ENCODE peak calls at places on chromosomes 13 and 19, in six cellular contexts. One of them, this sample, is unnamed.

GRCh38 chr13:27956576-27957300 is 12.4 kb downstream of the CDX2 start:
- DNase-seq in HepG2: no peak
- DNase-seq in GM12878: no peak
- DNase-seq in A549: no peak
- DNase-seq in endothelial cell of umbilical vein: no peak
- DNase-seq in K562: no peak
- DNase-seq in this sample: no peak

GRCh38 chr13:39105110-39105509 is 66.9 kb downstream of the NHLRC3 start:
- DNase-seq in endothelial cell of umbilical vein: peak; percentile 18
- DNase-seq in HepG2: no peak
- DNase-seq in GM12878: no peak
- DNase-seq in K562: no peak
- DNase-seq in A549: no peak
- DNase-seq in this sample: no peak

GRCh38 chr19:33040994-33041827 is 23.5 kb downstream of the RHPN2 start:
- DNase-seq in A549: peak; percentile 100
- DNase-seq in K562: no peak
- DNase-seq in HepG2: peak; percentile 100
- DNase-seq in endothelial cell of umbilical vein: no peak
- DNase-seq in GM12878: peak; percentile 37
- DNase-seq in this sample: no peak

GRCh38 chr13:103772576-103772975 is 706.4 kb upstream of the SLC10A2 start:
- DNase-seq in endothelial cell of umbilical vein: no peak
- DNase-seq in HepG2: peak; percentile 3
- DNase-seq in A549: peak; percentile 12
- DNase-seq in GM12878: no peak
- DNase-seq in K562: no peak
- DNase-seq in this sample: peak; percentile 35

GRCh38 chr13:33634526-33635111 is 183.3 kb upstream of the RFC3 start:
- DNase-seq in GM12878: no peak
- DNase-seq in endothelial cell of umbilical vein: no peak
- DNase-seq in K562: no peak
- DNase-seq in HepG2: no peak
- DNase-seq in A549: no peak
- DNase-seq in this sample: no peak

GRCh38 chr19:5172859-5173577 is 167.6 kb downstream of the PTPRS start:
- DNase-seq in HepG2: no peak
- DNase-seq in endothelial cell of umbilical vein: peak; percentile 76
- DNase-seq in GM12878: no peak
- DNase-seq in K562: peak; percentile 56
- DNase-seq in A549: peak; percentile 97
- DNase-seq in this sample: peak; percentile 27

GRCh38 chr13:37453246-37453645 is 145.3 kb downstream of the POSTN start:
- DNase-seq in endothelial cell of umbilical vein: no peak
- DNase-seq in GM12878: no peak
- DNase-seq in A549: no peak
- DNase-seq in HepG2: no peak
- DNase-seq in K562: no peak
- DNase-seq in this sample: no peak

GRCh38 chr19:18000981-18001836 is 6.8 kb upstream of the ARRDC2 start:
- DNase-seq in endothelial cell of umbilical vein: peak; percentile 82
- DNase-seq in K562: peak; percentile 86
- DNase-seq in GM12878: no peak
- DNase-seq in A549: peak; percentile 94
- DNase-seq in HepG2: peak; percentile 70
- DNase-seq in this sample: peak; percentile 93

GRCh38 chr19:50836543-50837195 is 3.3 kb upstream of the KLK15 start:
- DNase-seq in K562: no peak
- DNase-seq in GM12878: no peak
- DNase-seq in HepG2: no peak
- DNase-seq in endothelial cell of umbilical vein: no peak
- DNase-seq in A549: no peak
- DNase-seq in this sample: no peak

GRCh38 chr13:114142640-114143490 is 10.4 kb upstream of the RASA3 start:
- DNase-seq in A549: no peak
- DNase-seq in endothelial cell of umbilical vein: no peak
- DNase-seq in K562: no peak
- DNase-seq in GM12878: no peak
- DNase-seq in HepG2: no peak
- DNase-seq in this sample: peak; percentile 42

GRCh38 chr13:105465251-105465650 is 1070.2 kb downstream of the EFNB2 start:
- DNase-seq in HepG2: no peak
- DNase-seq in endothelial cell of umbilical vein: no peak
- DNase-seq in GM12878: no peak
- DNase-seq in K562: no peak
- DNase-seq in A549: no peak
- DNase-seq in this sample: no peak

GRCh38 chr19:3692141-3693029 is 7.9 kb downstream of the PIP5K1C start:
- DNase-seq in GM12878: no peak
- DNase-seq in HepG2: no peak
- DNase-seq in endothelial cell of umbilical vein: no peak
- DNase-seq in A549: no peak
- DNase-seq in K562: peak; percentile 67
- DNase-seq in this sample: no peak

GRCh38 chr13:107251321-107251720 is 683.4 kb upstream of the ARGLU1 start:
- DNase-seq in A549: no peak
- DNase-seq in GM12878: no peak
- DNase-seq in K562: no peak
- DNase-seq in endothelial cell of umbilical vein: no peak
- DNase-seq in HepG2: no peak
- DNase-seq in this sample: no peak

GRCh38 chr19:41548954-41549688 is 26.8 kb upstream of the CEACAM21 start:
- DNase-seq in K562: no peak
- DNase-seq in GM12878: no peak
- DNase-seq in endothelial cell of umbilical vein: peak; percentile 89
- DNase-seq in A549: no peak
- DNase-seq in HepG2: no peak
- DNase-seq in this sample: peak; percentile 89

GRCh38 chr13:77832339-77833100 is 86.1 kb downstream of the EDNRB start:
- DNase-seq in A549: no peak
- DNase-seq in HepG2: no peak
- DNase-seq in K562: no peak
- DNase-seq in GM12878: no peak
- DNase-seq in endothelial cell of umbilical vein: no peak
- DNase-seq in this sample: peak; percentile 36

GRCh38 chr19:29815231-29815630 is 3.4 kb downstream of the CCNE1 start:
- DNase-seq in GM12878: peak; percentile 70
- DNase-seq in A549: no peak
- DNase-seq in endothelial cell of umbilical vein: no peak
- DNase-seq in K562: no peak
- DNase-seq in HepG2: no peak
- DNase-seq in this sample: no peak

GRCh38 chr13:22061371-22061805 is 390.5 kb downstream of the FGF9 start:
- DNase-seq in K562: no peak
- DNase-seq in endothelial cell of umbilical vein: no peak
- DNase-seq in A549: no peak
- DNase-seq in HepG2: no peak
- DNase-seq in GM12878: peak; percentile 51
- DNase-seq in this sample: no peak

GRCh38 chr19:35153701-35154534 is 617 bp upstream of the FXYD5 start:
- DNase-seq in A549: peak; percentile 71
- DNase-seq in HepG2: no peak
- DNase-seq in K562: peak; percentile 83
- DNase-seq in endothelial cell of umbilical vein: peak; percentile 47
- DNase-seq in GM12878: no peak
- DNase-seq in this sample: peak; percentile 44

GRCh38 chr13:81686877-81687276 is 1346.0 kb upstream of the SPRY2 start:
- DNase-seq in endothelial cell of umbilical vein: no peak
- DNase-seq in HepG2: no peak
- DNase-seq in K562: no peak
- DNase-seq in GM12878: no peak
- DNase-seq in A549: no peak
- DNase-seq in this sample: no peak

GRCh38 chr13:110330491-110331001 is 23.5 kb downstream of the COL4A2 start:
- DNase-seq in HepG2: no peak
- DNase-seq in GM12878: no peak
- DNase-seq in A549: no peak
- DNase-seq in K562: no peak
- DNase-seq in endothelial cell of umbilical vein: no peak
- DNase-seq in this sample: no peak

GRCh38 chr19:19530423-19530804 is 1.7 kb downstream of the YJEFN3 start:
- DNase-seq in HepG2: no peak
- DNase-seq in GM12878: no peak
- DNase-seq in K562: no peak
- DNase-seq in A549: no peak
- DNase-seq in endothelial cell of umbilical vein: no peak
- DNase-seq in this sample: peak; percentile 34

GRCh38 chr13:48043789-48044503 is 6.4 kb downstream of the NUDT15 start:
- DNase-seq in GM12878: no peak
- DNase-seq in endothelial cell of umbilical vein: peak; percentile 67
- DNase-seq in A549: no peak
- DNase-seq in K562: no peak
- DNase-seq in HepG2: no peak
- DNase-seq in this sample: no peak

GRCh38 chr13:74681891-74682290 is 547.7 kb upstream of the KLF12 start:
- DNase-seq in endothelial cell of umbilical vein: no peak
- DNase-seq in HepG2: no peak
- DNase-seq in K562: no peak
- DNase-seq in A549: no peak
- DNase-seq in GM12878: no peak
- DNase-seq in this sample: no peak

DNA sequence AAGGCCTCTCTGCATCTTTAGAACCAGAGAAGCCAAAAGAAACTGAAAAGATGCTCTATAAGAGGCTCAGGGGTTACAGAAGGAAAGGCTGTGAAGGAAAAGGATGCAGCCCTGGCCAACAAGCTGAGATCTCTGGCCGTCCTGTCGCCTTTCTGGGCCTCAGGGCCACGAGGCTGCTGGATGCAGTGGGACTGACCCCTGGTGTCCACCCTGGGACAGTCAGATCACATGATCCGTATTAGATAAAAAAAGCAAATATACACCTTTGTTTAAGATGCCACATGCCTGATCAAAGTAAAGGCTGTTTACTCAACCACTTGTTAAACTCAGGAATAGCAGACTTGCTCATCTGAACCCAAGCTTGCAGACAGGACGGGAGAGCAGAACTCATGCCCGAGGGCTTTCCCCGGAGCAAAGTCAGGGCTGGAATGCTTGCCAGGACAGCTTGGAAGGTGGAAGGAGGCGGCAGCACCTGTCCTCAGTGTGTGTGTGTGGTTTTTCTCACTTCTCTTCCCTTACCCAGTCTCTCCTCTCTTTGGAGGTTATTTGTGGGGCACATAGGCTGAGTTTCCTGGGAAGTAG is 206.5 kb upstream of the TSHZ3 start:
- DNase-seq in K562: no peak
- DNase-seq in endothelial cell of umbilical vein: no peak
- DNase-seq in A549: peak; percentile 13
- DNase-seq in GM12878: no peak
- DNase-seq in HepG2: no peak
- DNase-seq in this sample: no peak
- TF ChIP-seq CTCF in K562: no peak
- TF ChIP-seq CTCF in endothelial cell of umbilical vein: no peak
- TF ChIP-seq CTCF in A549: no peak
- TF ChIP-seq CTCF in GM12878: no peak
- TF ChIP-seq CTCF in HepG2: peak; percentile 35
- TF ChIP-seq CTCF in this sample: no peak

GRCh38 chr13:26067601-26068000 is 15.8 kb upstream of the SHISA2 start:
- DNase-seq in GM12878: no peak
- DNase-seq in HepG2: no peak
- DNase-seq in K562: no peak
- DNase-seq in A549: no peak
- DNase-seq in endothelial cell of umbilical vein: no peak
- DNase-seq in this sample: no peak

GRCh38 chr13:26058704-26059103 is 6.9 kb upstream of the SHISA2 start:
- DNase-seq in HepG2: no peak
- DNase-seq in K562: no peak
- DNase-seq in endothelial cell of umbilical vein: no peak
- DNase-seq in GM12878: no peak
- DNase-seq in A549: no peak
- DNase-seq in this sample: no peak

GRCh38 chr13:26060366-26060765 is 8.6 kb upstream of the SHISA2 start:
- DNase-seq in endothelial cell of umbilical vein: no peak
- DNase-seq in HepG2: no peak
- DNase-seq in A549: no peak
- DNase-seq in K562: no peak
- DNase-seq in GM12878: no peak
- DNase-seq in this sample: no peak

GRCh38 chr13:26061947-26062346 is 10.1 kb upstream of the SHISA2 start:
- DNase-seq in K562: no peak
- DNase-seq in A549: no peak
- DNase-seq in HepG2: no peak
- DNase-seq in endothelial cell of umbilical vein: peak; percentile 14
- DNase-seq in GM12878: no peak
- DNase-seq in this sample: peak; percentile 34

DNA sequence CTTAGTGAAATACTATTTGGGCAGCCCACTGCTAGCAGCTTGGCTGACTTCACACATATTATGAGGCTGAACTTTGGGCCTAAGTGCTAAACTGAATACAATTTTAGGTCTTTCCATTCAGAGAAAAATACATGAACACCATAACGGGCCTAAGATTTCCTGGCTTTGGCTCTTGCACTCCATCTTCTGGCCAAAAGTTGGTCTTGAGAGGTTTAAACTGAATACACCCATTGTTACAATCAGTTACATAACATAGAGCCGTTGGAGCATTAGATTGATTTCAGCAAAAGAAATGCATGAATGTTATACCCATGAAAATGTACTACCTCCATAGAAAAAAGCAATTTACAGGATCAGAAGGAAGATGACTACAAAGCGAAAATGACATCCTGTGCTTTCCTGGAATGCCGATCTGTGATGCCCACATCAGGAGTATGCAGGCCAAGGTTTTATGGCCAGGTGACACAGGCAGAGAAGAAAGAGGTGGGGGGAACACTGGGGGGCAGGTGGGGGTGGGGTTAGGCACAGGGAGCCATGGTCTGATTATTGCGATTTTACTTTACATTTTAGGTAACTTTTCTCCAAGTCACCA is 11.1 kb upstream of the SHISA2 start:
- DNase-seq in HepG2: peak; percentile 59
- DNase-seq in GM12878: no peak
- DNase-seq in A549: peak; percentile 43
- DNase-seq in K562: no peak
- DNase-seq in endothelial cell of umbilical vein: peak; percentile 64
- DNase-seq in this sample: peak; percentile 75
- TF ChIP-seq MYC in HepG2: no peak
- TF ChIP-seq MYC in GM12878: no peak
- TF ChIP-seq MYC in A549: no peak
- TF ChIP-seq MYC in K562: no peak
- TF ChIP-seq MYC in endothelial cell of umbilical vein: no peak
- TF ChIP-seq MYC in this sample: no peak

GRCh38 chr19:43499042-43499441 is 5.5 kb downstream of the PHLDB3 start:
- DNase-seq in K562: no peak
- DNase-seq in GM12878: no peak
- DNase-seq in A549: no peak
- DNase-seq in HepG2: peak; percentile 81
- DNase-seq in endothelial cell of umbilical vein: no peak
- DNase-seq in this sample: no peak
- TF ChIP-seq POLR2A in K562: no peak
- TF ChIP-seq POLR2A in GM12878: no peak
- TF ChIP-seq POLR2A in A549: no peak
- TF ChIP-seq POLR2A in HepG2: peak; percentile 54
- TF ChIP-seq POLR2A in endothelial cell of umbilical vein: no peak
- TF ChIP-seq POLR2A in this sample: no peak

DNA sequence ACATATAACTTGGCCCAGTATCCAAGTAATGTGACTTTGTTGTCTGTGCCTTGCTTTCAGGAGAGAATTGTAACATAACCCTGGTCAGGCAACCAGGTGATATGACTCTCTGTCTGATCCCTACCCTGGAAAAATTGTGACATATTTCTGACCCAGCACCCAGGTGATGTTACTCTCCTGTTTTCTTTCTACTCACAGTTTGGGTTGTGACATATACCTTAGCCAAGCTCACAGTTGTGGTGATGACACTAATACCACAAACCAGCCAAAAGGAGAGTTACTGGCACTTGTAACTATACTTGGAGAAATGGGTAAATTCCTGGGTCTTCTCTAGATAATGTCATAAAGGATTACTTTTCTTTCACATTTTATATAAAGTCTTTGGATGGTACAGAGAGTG is 14.3 kb upstream of the ZNF254 start:
- DNase-seq in A549: no peak
- DNase-seq in HepG2: no peak
- DNase-seq in GM12878: no peak
- DNase-seq in K562: no peak
- DNase-seq in endothelial cell of umbilical vein: no peak
- DNase-seq in this sample: no peak
- TF ChIP-seq CTCF in A549: no peak
- TF ChIP-seq CTCF in HepG2: no peak
- TF ChIP-seq CTCF in GM12878: no peak
- TF ChIP-seq CTCF in K562: no peak
- TF ChIP-seq CTCF in endothelial cell of umbilical vein: no peak
- TF ChIP-seq CTCF in this sample: no peak

This sample was measured in NB4.